ENCODE peak calls at places on chromosome 5, in four cellular contexts. Z is tibial nerve, Q is AG09319, K is AG09309. H is an unnamed sample.

GRCh38 chr5:57454896-57455295 is 27.7 kb downstream of the ACTBL2 start:
- DNase-seq in Z (no peak), Q (no peak), K (no peak), H (no peak)

GRCh38 chr5:143338658-143339366 is 64.7 kb downstream of the NR3C1 start:
- DNase-seq in Z (no peak), Q (no peak), K (no peak), H (no peak)

GRCh38 chr5:139470821-139471300 is at the start of gene SMIM33:
- DNase-seq in Z (no peak), Q (no peak), K (no peak), H (no peak)

GRCh38 chr5:41648976-41649375 is 138.6 kb upstream of the PLCXD3 start:
- DNase-seq in Z (no peak), Q (no peak), K (no peak), H (no peak)

GRCh38 chr5:160087244-160087643 is 32.0 kb downstream of the PWWP2A start:
- DNase-seq in Z (no peak), Q (no peak), K (no peak), H (no peak)

GRCh38 chr5:119071573-119071874 is 637 bp downstream of the DMXL1 start:
- DNase-seq in Z (no peak), Q (no peak), K (no peak), H (no peak)

GRCh38 chr5:139666551-139666950 is 18.4 kb downstream of the CXXC5 start:
- DNase-seq in Z (no peak), Q (no peak), K (no peak), H (no peak)

GRCh38 chr5:175677571-175677970 is 19.7 kb downstream of the HRH2 start:
- DNase-seq in Z (no peak), Q (no peak), K (no peak), H (no peak)

GRCh38 chr5:94891565-94892362 is 273.3 kb downstream of the SLF1 start:
- DNase-seq in Z (no peak), Q (no peak), K (no peak), H (no peak)

GRCh38 chr5:78540335-78541057 is 108.1 kb downstream of the LHFPL2 start:
- DNase-seq in Z (peak), Q (no peak), K (no peak), H (no peak)

GRCh38 chr5:149936700-149937091 is 7.9 kb downstream of the PDE6A start:
- DNase-seq in Z (no peak), Q (no peak), K (no peak), H (no peak)

GRCh38 chr5:38540348-38540747 is 16.1 kb downstream of the LIFR start:
- DNase-seq in Z (no peak), Q (no peak), K (no peak), H (no peak)

GRCh38 chr5:180791611-180792213 is 10.9 kb downstream of the MGAT1 start:
- DNase-seq in Z (no peak), Q (no peak), K (no peak), H (no peak)

GRCh38 chr5:96492654-96493053 is 59.6 kb upstream of the PCSK1 start:
- DNase-seq in Z (no peak), Q (no peak), K (peak), H (no peak)

GRCh38 chr5:95859327-95860060 is 37.0 kb upstream of the GLRX start:
- DNase-seq in Z (no peak), Q (no peak), K (no peak), H (no peak)

GRCh38 chr5:178542455-178542854 is 47.7 kb downstream of the COL23A1 start:
- DNase-seq in Z (peak), Q (no peak), K (no peak), H (no peak)

GRCh38 chr5:78888580-78889187 is 96.4 kb downstream of the ARSB start:
- DNase-seq in Z (peak), Q (no peak), K (no peak), H (no peak)

GRCh38 chr5:35129276-35129675 is 81.5 kb upstream of the AGXT2 start:
- DNase-seq in Z (no peak), Q (peak), K (peak), H (no peak)

GRCh38 chr5:144941004-144941403 is 770.3 kb downstream of the KCTD16 start:
- DNase-seq in Z (no peak), Q (no peak), K (no peak), H (no peak)

GRCh38 chr5:115455241-115455640 is 89.3 kb downstream of the FEM1C start:
- DNase-seq in Z (no peak), Q (no peak), K (no peak), H (no peak)

GRCh38 chr5:9544502-9545300 is 1.2 kb downstream of the SEMA5A start:
- DNase-seq in Z (peak), Q (peak), K (no peak), H (peak)

GRCh38 chr5:80098951-80099350 is 63.8 kb downstream of the THBS4 start:
- DNase-seq in Z (no peak), Q (no peak), K (no peak), H (no peak)

GRCh38 chr5:175457466-175457865 is 13.5 kb upstream of the DRD1 start:
- DNase-seq in Z (no peak), Q (no peak), K (no peak), H (no peak)

GRCh38 chr5:175572922-175573321 is 84.9 kb upstream of the HRH2 start:
- DNase-seq in Z (no peak), Q (no peak), K (peak), H (no peak)

GRCh38 chr5:43729846-43730478 is 127.0 kb downstream of the NNT start:
- DNase-seq in Z (no peak), Q (peak), K (peak), H (no peak)

GRCh38 chr5:62974623-62975022 is 396.0 kb downstream of the LRRC70 start:
- DNase-seq in Z (peak), Q (no peak), K (no peak), H (no peak)

GRCh38 chr5:83488271-83488670 is 16.7 kb downstream of the VCAN start:
- DNase-seq in Z (no peak), Q (no peak), K (no peak), H (no peak)

GRCh38 chr5:124088289-124089064 is 576.5 kb downstream of the CSNK1G3 start:
- DNase-seq in Z (no peak), Q (no peak), K (no peak), H (no peak)

DNA sequence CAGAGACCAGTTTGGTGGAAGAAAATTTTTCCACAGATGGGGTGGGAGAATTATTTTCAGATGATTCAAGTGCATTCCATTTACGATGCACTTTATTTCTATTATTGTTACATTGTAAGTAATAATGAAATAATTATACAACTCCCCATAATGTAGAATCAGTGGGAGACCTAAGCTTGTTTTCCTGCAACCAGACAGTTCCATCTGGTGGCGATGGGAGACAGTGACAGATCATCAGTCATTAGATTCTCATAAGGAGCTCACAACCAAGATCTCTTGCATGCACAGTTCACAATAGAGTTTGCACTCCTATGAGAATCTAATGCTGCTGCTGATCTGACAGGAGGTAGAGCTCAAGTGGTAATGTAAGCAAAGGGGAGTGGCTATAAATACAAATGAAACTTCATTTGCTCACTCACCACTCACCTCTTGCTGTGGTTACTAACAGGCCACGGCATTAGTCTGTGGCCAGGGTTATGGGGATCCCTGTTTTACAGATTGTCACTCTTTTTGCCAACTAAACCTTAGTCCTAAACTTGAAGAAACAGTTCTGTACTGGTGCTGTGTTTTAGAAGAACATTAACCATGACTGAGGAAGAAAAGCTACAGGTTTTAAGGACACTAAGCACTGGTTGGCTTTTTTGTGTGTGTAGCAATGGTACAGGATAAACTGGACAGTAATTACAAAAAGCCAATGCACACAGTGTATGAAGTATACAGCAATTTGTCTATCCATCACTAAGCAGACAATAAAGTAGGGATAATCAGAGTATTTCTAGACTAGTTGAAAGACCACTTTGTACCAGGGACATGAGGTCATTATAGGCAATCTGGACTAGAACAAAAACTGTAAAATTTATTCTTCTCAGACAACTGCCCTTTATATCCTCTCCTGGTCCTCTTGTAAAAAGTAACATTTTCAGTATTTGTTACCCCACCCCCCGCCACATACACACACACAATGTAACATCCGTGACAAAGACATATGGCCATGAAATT is 9.9 kb downstream of the TMEM232 start:
- DNase-seq in Z (no peak), Q (no peak), K (no peak), H (no peak)
- TF ChIP-seq CTCF in Z (peak), Q (no peak), K (no peak), H (no peak)

GRCh38 chr5:60446917-60447316 is 253.0 kb downstream of the DEPDC1B start:
- DNase-seq in Z (no peak), Q (no peak), K (no peak), H (no peak)
- TF ChIP-seq CTCF in Z (no peak), Q (no peak), K (no peak), H (no peak)

GRCh38 chr5:177396086-177396485 is 4.4 kb downstream of the PFN3 start:
- DNase-seq in Z (no peak), Q (no peak), K (no peak), H (no peak)
- TF ChIP-seq CTCF in Z (no peak), Q (no peak), K (no peak), H (no peak)

GRCh38 chr5:105877592-105877991 is 1793.1 kb downstream of the EFNA5 start:
- DNase-seq in Z (no peak), Q (no peak), K (no peak), H (no peak)
- TF ChIP-seq CTCF in Z (no peak), Q (no peak), K (no peak), H (no peak)

H was measured in omental fat pad.